ENCODE peak calls at places on chromosome 18, in nine cellular contexts. H is adrenal gland, L is cardiac muscle cell, Z is stomach, D is gastrocnemius medialis, V is aorta, X is mammary epithelial cell, G is sigmoid colon, N is heart left ventricle. B is an unnamed sample.

GRCh38 chr18:36481201-36481657 is 183.7 kb downstream of the FHOD3 start:
- DNase-seq in H (no peak), L (no peak), Z (no peak), D (no peak), V (no peak), X (no peak), G (no peak), N (no peak), B (no peak)

GRCh38 chr18:45828917-45829811 is 3.7 kb downstream of the SIGLEC15 start:
- DNase-seq in H (peak; percentile 38), L (peak; percentile 86), Z (peak; percentile 66), D (no peak), V (no peak), X (no peak), G (no peak), N (no peak), B (no peak)

GRCh38 chr18:74132201-74132600 is 15.4 kb downstream of the FBXO15 start:
- DNase-seq in H (no peak), L (no peak), Z (no peak), D (no peak), V (no peak), X (no peak), G (no peak), N (no peak), B (no peak)

GRCh38 chr18:26746284-26747130 is 119.0 kb downstream of the AQP4 start:
- DNase-seq in H (no peak), L (no peak), Z (no peak), D (no peak), V (no peak), X (no peak), G (no peak), N (no peak), B (no peak)

GRCh38 chr18:24019641-24020331 is 5.2 kb downstream of the TTC39C start:
- DNase-seq in H (no peak), L (no peak), Z (no peak), D (no peak), V (no peak), X (no peak), G (no peak), N (no peak), B (peak; percentile 73)

GRCh38 chr18:26568926-26569700 is 20.8 kb upstream of the KCTD1 start:
- DNase-seq in H (no peak), L (peak; percentile 59), Z (no peak), D (no peak), V (no peak), X (no peak), G (no peak), N (no peak), B (no peak)

GRCh38 chr18:58793361-58793760 is 71.3 kb upstream of the ZNF532 start:
- DNase-seq in H (no peak), L (peak; percentile 54), Z (no peak), D (peak; percentile 75), V (no peak), X (peak; percentile 89), G (peak; percentile 68), N (no peak), B (no peak)

GRCh38 chr18:57809190-57809589 is 6.1 kb upstream of the ATP8B1 start:
- DNase-seq in H (no peak), L (no peak), Z (no peak), D (no peak), V (no peak), X (no peak), G (no peak), N (no peak), B (no peak)

GRCh38 chr18:7760967-7761946 is 194.1 kb downstream of the PTPRM start:
- DNase-seq in H (no peak), L (no peak), Z (no peak), D (no peak), V (no peak), X (no peak), G (no peak), N (no peak), B (no peak)

GRCh38 chr18:67104700-67105284 is 411.7 kb downstream of the DSEL start:
- DNase-seq in H (peak; percentile 68), L (peak; percentile 76), Z (peak; percentile 65), D (peak; percentile 6), V (peak; percentile 74), X (peak; percentile 58), G (no peak), N (no peak), B (peak; percentile 13)

GRCh38 chr18:64747803-64748202 is 598.9 kb upstream of the LINC00305 start:
- DNase-seq in H (no peak), L (no peak), Z (no peak), D (no peak), V (no peak), X (no peak), G (no peak), N (no peak), B (no peak)

GRCh38 chr18:11516988-11517630 is 92.3 kb upstream of the SLC35G4 start:
- DNase-seq in H (no peak), L (no peak), Z (no peak), D (no peak), V (no peak), X (no peak), G (no peak), N (no peak), B (no peak)

GRCh38 chr18:50268022-50268747 is 1.9 kb upstream of the CFAP53 start:
- DNase-seq in H (peak; percentile 76), L (peak; percentile 68), Z (peak; percentile 78), D (peak; percentile 35), V (peak; percentile 95), X (no peak), G (peak; percentile 85), N (peak; percentile 92), B (peak; percentile 65)

GRCh38 chr18:23888880-23889279 is 125.7 kb upstream of the TTC39C start:
- DNase-seq in H (no peak), L (no peak), Z (no peak), D (no peak), V (no peak), X (no peak), G (no peak), N (no peak), B (no peak)

GRCh38 chr18:79729611-79730010 is 50.0 kb downstream of the CTDP1 start:
- DNase-seq in H (no peak), L (no peak), Z (no peak), D (no peak), V (no peak), X (no peak), G (no peak), N (no peak), B (no peak)

GRCh38 chr18:79727211-79727610 is 47.6 kb downstream of the CTDP1 start:
- DNase-seq in H (no peak), L (no peak), Z (no peak), D (no peak), V (no peak), X (no peak), G (no peak), N (no peak), B (no peak)

GRCh38 chr18:79730804-79731203 is 51.2 kb downstream of the CTDP1 start:
- DNase-seq in H (no peak), L (no peak), Z (no peak), D (no peak), V (no peak), X (no peak), G (no peak), N (no peak), B (no peak)

GRCh38 chr18:79726721-79727120 is 47.1 kb downstream of the CTDP1 start:
- DNase-seq in H (no peak), L (no peak), Z (no peak), D (no peak), V (no peak), X (no peak), G (no peak), N (no peak), B (no peak)

GRCh38 chr18:79728931-79729586 is 49.5 kb downstream of the CTDP1 start:
- DNase-seq in H (no peak), L (no peak), Z (no peak), D (no peak), V (no peak), X (no peak), G (no peak), N (no peak), B (no peak)
- H3K36me3 ChIP-seq in H (peaks cover 12% of the 10 kb centered on the region), L (peaks cover 7% of the 10 kb centered on the region), Z (peaks cover 92% of the 10 kb centered on the region), D (peaks cover 64% of the 10 kb centered on the region), V (peaks cover 3% of the 10 kb centered on the region), X (peaks cover 13% of the 10 kb centered on the region), G (peaks cover 25% of the 10 kb centered on the region), N (peaks cover 49% of the 10 kb centered on the region), B (peaks cover 51% of the 10 kb centered on the region)

GRCh38 chr18:44799422-44800421 is 119.0 kb downstream of the SETBP1 start:
- DNase-seq in H (no peak), L (no peak), Z (no peak), D (no peak), V (no peak), X (no peak), G (no peak), N (no peak), B (no peak)
- H3K4me1 ChIP-seq in H (peaks cover 12% of the 10 kb centered on the region), L (peaks cover 63% of the 10 kb centered on the region), Z (peaks cover 79% of the 10 kb centered on the region), D (peaks cover 75% of the 10 kb centered on the region), V (peaks cover 6% of the 10 kb centered on the region), X (no peaks in the 10 kb centered on the region), G (peaks cover 3% of the 10 kb centered on the region), N (peaks cover 46% of the 10 kb centered on the region), B (no peaks in the 10 kb centered on the region)

GRCh38 chr18:211582-211981 is 53.2 kb downstream of the USP14 start:
- DNase-seq in H (no peak), L (no peak), Z (no peak), D (no peak), V (no peak), X (no peak), G (no peak), N (no peak), B (no peak)

GRCh38 chr18:213505-213904 is 54.3 kb downstream of the THOC1 start:
- DNase-seq in H (no peak), L (no peak), Z (no peak), D (no peak), V (no peak), X (no peak), G (no peak), N (no peak), B (no peak)

GRCh38 chr18:213977-214376 is 53.9 kb downstream of the THOC1 start:
- DNase-seq in H (no peak), L (no peak), Z (no peak), D (no peak), V (no peak), X (no peak), G (no peak), N (no peak), B (no peak)

GRCh38 chr18:210780-211179 is 52.4 kb downstream of the USP14 start:
- DNase-seq in H (no peak), L (no peak), Z (no peak), D (no peak), V (no peak), X (no peak), G (no peak), N (no peak), B (no peak)

DNA sequence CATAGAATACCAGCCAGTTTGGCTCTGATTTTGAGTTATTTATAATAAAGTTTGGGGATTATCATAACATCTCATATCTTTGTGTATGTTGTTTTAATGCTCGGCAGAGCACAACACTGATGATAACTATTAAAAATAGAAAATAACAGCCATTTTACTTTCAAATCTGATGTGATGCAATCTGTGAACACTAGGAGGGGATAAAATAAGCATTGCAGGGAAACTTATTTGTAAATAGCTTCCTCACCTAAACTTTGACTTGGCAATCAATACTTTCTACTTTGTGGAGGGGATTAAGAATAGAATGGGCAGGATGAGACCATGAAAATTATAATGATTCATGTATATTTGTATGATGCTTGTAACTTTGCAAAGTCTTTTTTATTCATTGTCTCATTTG is 54.4 kb downstream of the USP14 start:
- DNase-seq in H (no peak), L (no peak), Z (no peak), D (no peak), V (no peak), X (no peak), G (no peak), N (no peak), B (no peak)
- H3K36me3 ChIP-seq in H (peaks cover 62% of the 10 kb centered on the region), L (peaks cover 70% of the 10 kb centered on the region), Z (peaks cover 92% of the 10 kb centered on the region), D (peaks cover 76% of the 10 kb centered on the region), V (peaks cover 3% of the 10 kb centered on the region), X (peaks cover 41% of the 10 kb centered on the region), G (peaks cover 18% of the 10 kb centered on the region), N (peaks cover 95% of the 10 kb centered on the region), B (peaks cover 35% of the 10 kb centered on the region)

GRCh38 chr18:55534996-55535395 is 53.0 kb downstream of the TCF4 start:
- DNase-seq in H (no peak), L (no peak), Z (no peak), D (no peak), V (no peak), X (no peak), G (no peak), N (no peak), B (no peak)
- H3K4me1 ChIP-seq in H (no peaks in the 10 kb centered on the region), L (peaks cover 7% of the 10 kb centered on the region), Z (peaks cover under 1% of the 10 kb centered on the region), D (peaks cover 21% of the 10 kb centered on the region), V (no peaks in the 10 kb centered on the region), X (no peaks in the 10 kb centered on the region), G (no peaks in the 10 kb centered on the region), N (no peaks in the 10 kb centered on the region), B (no peaks in the 10 kb centered on the region)

B was measured in CD4-positive, alpha-beta memory T cell.